ENCODE peak calls at places on chromosomes 12 and 14, in eight cellular contexts. C is left ventricle myocardium inferior; Z is omental fat pad; P is ACHN; A is Right ventricle myocardium superior; O is naive thymus-derived CD4-positive, alpha-beta T cell; Y is NCI-H2029 treated with DMSO at 0.1 percent for 48 hours; I is activated CD8-positive, alpha-beta memory T cell treated with anti-CD3 and anti-CD28 coated beads for 1 hour. V is an unnamed sample.

GRCh38 chr14:34450958-34451357 is 11.1 kb downstream of the SPTSSA start:
- DNase-seq in C (no peak), Z (no peak), P (no peak), A (no peak), O (no peak), Y (no peak), I (no peak), V (no peak)

GRCh38 chr14:67187210-67187609 is 2.0 kb upstream of the GARIN2 start:
- DNase-seq in C (no peak), Z (no peak), P (peak), A (no peak), O (no peak), Y (no peak), I (no peak), V (no peak)

GRCh38 chr14:90159147-90159546 is 97.2 kb upstream of the PSMC1 start:
- DNase-seq in C (no peak), Z (no peak), P (no peak), A (no peak), O (no peak), Y (no peak), I (no peak), V (no peak)

GRCh38 chr12:110175201-110175600 is 51.0 kb downstream of the IFT81 start:
- DNase-seq in C (no peak), Z (no peak), P (no peak), A (no peak), O (no peak), Y (no peak), I (no peak), V (no peak)

GRCh38 chr12:26939953-26940352 is 1.7 kb downstream of the FGFR1OP2 start:
- DNase-seq in C (no peak), Z (no peak), P (no peak), A (no peak), O (no peak), Y (no peak), I (no peak), V (no peak)

GRCh38 chr14:49550284-49551184 is 35.6 kb downstream of the RPS29 start:
- DNase-seq in C (no peak), Z (no peak), P (peak), A (no peak), O (no peak), Y (no peak), I (no peak), V (no peak)

GRCh38 chr12:12008931-12009611 is 61.7 kb upstream of the BCL2L14 start:
- DNase-seq in C (no peak), Z (no peak), P (peak), A (no peak), O (no peak), Y (peak), I (no peak), V (no peak)

GRCh38 chr14:100547633-100548294 is 39.5 kb downstream of the BEGAIN start:
- DNase-seq in C (peak), Z (peak), P (no peak), A (peak), O (no peak), Y (peak), I (peak), V (no peak)

GRCh38 chr12:98745578-98746391 is 100.7 kb downstream of the APAF1 start:
- DNase-seq in C (no peak), Z (no peak), P (no peak), A (no peak), O (no peak), Y (no peak), I (no peak), V (peak)

GRCh38 chr12:20017772-20018171 is 350.6 kb upstream of the PDE3A start:
- DNase-seq in C (no peak), Z (no peak), P (no peak), A (no peak), O (no peak), Y (no peak), I (no peak), V (no peak)

GRCh38 chr12:31868980-31869379 is 90.2 kb upstream of the RESF1 start:
- DNase-seq in C (peak), Z (no peak), P (no peak), A (peak), O (no peak), Y (peak), I (no peak), V (peak)

GRCh38 chr12:58341791-58342190 is 400.4 kb downstream of the ATP23 start:
- DNase-seq in C (no peak), Z (no peak), P (no peak), A (no peak), O (no peak), Y (no peak), I (no peak), V (no peak)

GRCh38 chr12:52867152-52867551 is 18.4 kb upstream of the KRT78 start:
- DNase-seq in C (no peak), Z (no peak), P (no peak), A (no peak), O (no peak), Y (no peak), I (no peak), V (no peak)

GRCh38 chr12:70646850-70647249 is 9.6 kb upstream of the PTPRB start:
- DNase-seq in C (no peak), Z (no peak), P (peak), A (no peak), O (no peak), Y (no peak), I (no peak), V (no peak)

GRCh38 chr14:90966493-90966892 is 93.9 kb downstream of the RPS6KA5 start:
- DNase-seq in C (no peak), Z (no peak), P (no peak), A (no peak), O (no peak), Y (no peak), I (no peak), V (no peak)

GRCh38 chr12:53259891-53260290 is 8.2 kb upstream of the ESPL1 start:
- DNase-seq in C (no peak), Z (no peak), P (no peak), A (no peak), O (no peak), Y (no peak), I (no peak), V (no peak)

GRCh38 chr14:65237956-65238355 is 135.6 kb upstream of the MAX start:
- DNase-seq in C (no peak), Z (no peak), P (peak), A (no peak), O (no peak), Y (no peak), I (no peak), V (no peak)

GRCh38 chr14:104184911-104185499 is 46.6 kb downstream of the KIF26A start:
- DNase-seq in C (peak), Z (no peak), P (no peak), A (peak), O (no peak), Y (no peak), I (no peak), V (no peak)

GRCh38 chr12:6684609-6685008 is 4.6 kb downstream of the ZNF384 start:
- DNase-seq in C (no peak), Z (no peak), P (peak), A (no peak), O (no peak), Y (peak), I (no peak), V (no peak)

GRCh38 chr14:78005325-78005724 is 164.8 kb upstream of the NRXN3 start:
- DNase-seq in C (no peak), Z (no peak), P (peak), A (no peak), O (no peak), Y (no peak), I (no peak), V (no peak)

GRCh38 chr12:63196168-63196567 is 45.2 kb upstream of the AVPR1A start:
- DNase-seq in C (no peak), Z (no peak), P (no peak), A (no peak), O (no peak), Y (no peak), I (no peak), V (no peak)

GRCh38 chr14:21054123-21054767 is 3.4 kb upstream of the RNASE8 start:
- DNase-seq in C (no peak), Z (no peak), P (no peak), A (no peak), O (no peak), Y (no peak), I (no peak), V (no peak)

GRCh38 chr12:130954544-130954831 is 781 bp downstream of the ADGRD1 start:
- DNase-seq in C (no peak), Z (no peak), P (no peak), A (no peak), O (no peak), Y (no peak), I (no peak), V (peak)

GRCh38 chr14:71117839-71118743 is 210.8 kb downstream of the PCNX1 start:
- DNase-seq in C (no peak), Z (no peak), P (peak), A (no peak), O (no peak), Y (no peak), I (no peak), V (no peak)

V was measured in osteocyte.